ENCODE peak calls at places on chromosome 11, in ten cellular contexts. O is cardiac muscle cell, Z is keratinocyte, T is HCT116, S is spleen, J is right cardiac atrium, L is OCI-LY7, F is mesendoderm, D is iPS DF 6.9, C is heart left ventricle. N is an unnamed sample.
A peak's percentile ranks its signal among the peaks of the same experiment; 100 is the strongest.

GRCh38 chr11:63846897-63847296 is 8.0 kb downstream of the MARK2 start:
- DNase-seq in O (no peak), Z (no peak), T (no peak), S (no peak), J (no peak), L (no peak), F (no peak), D (no peak), C (no peak), N (no peak)

GRCh38 chr11:42647993-42648392 is 663.8 kb upstream of the API5 start:
- DNase-seq in O (no peak), Z (no peak), T (no peak), S (no peak), J (no peak), L (no peak), F (no peak), D (no peak), C (no peak), N (no peak)

GRCh38 chr11:63862923-63863322 is 24.0 kb downstream of the MARK2 start:
- DNase-seq in O (no peak), Z (no peak), T (no peak), S (no peak), J (no peak), L (no peak), F (no peak), D (no peak), C (no peak), N (peak; percentile 70)

GRCh38 chr11:42996742-42997307 is 315.0 kb upstream of the API5 start:
- DNase-seq in O (no peak), Z (no peak), T (no peak), S (no peak), J (no peak), L (no peak), F (no peak), D (no peak), C (no peak), N (no peak)

GRCh38 chr11:61392991-61393595 is 706 bp downstream of the TMEM216 start:
- DNase-seq in O (peak; percentile 12), Z (no peak), T (no peak), S (no peak), J (no peak), L (peak; percentile 32), F (peak; percentile 61), D (no peak), C (no peak), N (no peak)

GRCh38 chr11:61967924-61968757 is 707 bp upstream of the FTH1 start:
- DNase-seq in O (peak; percentile 32), Z (no peak), T (no peak), S (peak; percentile 91), J (peak; percentile 59), L (peak; percentile 54), F (peak; percentile 52), D (no peak), C (peak; percentile 47), N (peak; percentile 72)

GRCh38 chr11:9726313-9727022 is 62.6 kb downstream of the SWAP70 start:
- DNase-seq in O (no peak), Z (no peak), T (peak; percentile 23), S (no peak), J (no peak), L (no peak), F (no peak), D (no peak), C (no peak), N (no peak)

GRCh38 chr11:68882391-68882790 is 21.2 kb downstream of the MRPL21 start:
- DNase-seq in O (no peak), Z (no peak), T (no peak), S (no peak), J (no peak), L (no peak), F (no peak), D (no peak), C (no peak), N (no peak)

GRCh38 chr11:110763249-110764011 is 51.2 kb upstream of the ARHGAP20 start:
- DNase-seq in O (no peak), Z (no peak), T (no peak), S (no peak), J (no peak), L (no peak), F (no peak), D (no peak), C (no peak), N (no peak)

GRCh38 chr11:43515090-43515489 is 156.4 kb downstream of the TTC17 start:
- DNase-seq in O (peak; percentile 46), Z (no peak), T (no peak), S (no peak), J (no peak), L (peak; percentile 6), F (peak; percentile 53), D (peak; percentile 18), C (no peak), N (no peak)

GRCh38 chr11:11849127-11849746 is 7.5 kb downstream of the USP47 start:
- DNase-seq in O (peak; percentile 80), Z (no peak), T (peak; percentile 44), S (peak; percentile 80), J (peak; percentile 47), L (peak; percentile 74), F (peak; percentile 88), D (no peak), C (peak; percentile 54), N (no peak)

GRCh38 chr11:1371377-1371776 is 18.4 kb upstream of the BRSK2 start:
- DNase-seq in O (no peak), Z (no peak), T (no peak), S (no peak), J (no peak), L (no peak), F (no peak), D (no peak), C (no peak), N (no peak)

GRCh38 chr11:61639816-61640443 is 40.3 kb upstream of the DAGLA start:
- DNase-seq in O (no peak), Z (no peak), T (no peak), S (no peak), J (no peak), L (no peak), F (peak; percentile 47), D (no peak), C (no peak), N (no peak)

GRCh38 chr11:37946155-37946766 is 1348.2 kb upstream of the RAG2 start:
- DNase-seq in O (peak; percentile 42), Z (no peak), T (no peak), S (no peak), J (no peak), L (peak; percentile 22), F (peak; percentile 83), D (peak; percentile 45), C (no peak), N (no peak)

GRCh38 chr11:78063440-78064181 is at the start of gene THRSP:
- DNase-seq in O (no peak), Z (no peak), T (no peak), S (no peak), J (no peak), L (no peak), F (no peak), D (no peak), C (no peak), N (no peak)

GRCh38 chr11:118076754-118077281 is at the start of gene TMPRSS4:
- DNase-seq in O (no peak), Z (peak; percentile 65), T (peak; percentile 61), S (no peak), J (no peak), L (no peak), F (peak; percentile 51), D (no peak), C (no peak), N (peak; percentile 33)

GRCh38 chr11:102225689-102226562 is 91.4 kb upstream of the BIRC3 start:
- DNase-seq in O (no peak), Z (no peak), T (no peak), S (no peak), J (no peak), L (no peak), F (no peak), D (no peak), C (no peak), N (no peak)
- H3K4me1 ChIP-seq in O (peaks cover 29% of the 10 kb centered on the region), Z (peaks cover 82% of the 10 kb centered on the region), T (peaks cover 34% of the 10 kb centered on the region), S (no peaks in the 10 kb centered on the region), J (peaks cover 4% of the 10 kb centered on the region), L (no peaks in the 10 kb centered on the region), F (no peaks in the 10 kb centered on the region), D (no peaks in the 10 kb centered on the region), C (peaks cover 6% of the 10 kb centered on the region), N (peaks cover 4% of the 10 kb centered on the region)

DNA sequence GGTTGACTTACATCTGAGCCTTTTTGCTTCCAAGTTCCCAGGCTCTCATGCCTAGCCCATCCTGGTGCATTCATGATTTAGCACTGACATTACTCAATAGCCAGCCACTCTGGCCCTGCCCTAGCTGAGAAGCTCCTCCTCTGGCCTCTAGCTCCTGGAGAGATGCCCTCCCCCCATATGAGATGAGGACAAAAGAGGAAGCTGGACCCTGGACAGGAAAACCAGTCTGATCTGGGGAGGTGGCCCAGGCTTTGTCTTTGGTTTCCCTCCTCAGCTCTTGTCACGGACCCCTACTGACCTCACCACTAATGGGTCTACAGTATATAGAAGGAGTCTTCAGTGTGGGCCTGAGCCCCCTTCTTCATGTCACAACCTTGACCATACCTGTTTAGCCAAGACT is 3.0 kb downstream of the RHOG start:
- DNase-seq in O (no peak), Z (no peak), T (no peak), S (peak; percentile 83), J (peak; percentile 56), L (no peak), F (no peak), D (no peak), C (peak; percentile 56), N (no peak)
- H3K27ac ChIP-seq in O (no peak overlapping the region), Z (no peak overlapping the region), T (no peak overlapping the region), S (peak overlapping the region; percentile 98), J (peak overlapping the region; percentile 18), L (peak overlapping the region; percentile 82), F (no peak overlapping the region), D (no peak overlapping the region), C (no peak overlapping the region), N (no peak overlapping the region)

GRCh38 chr11:19370100-19370861 is 129.5 kb upstream of the E2F8 start:
- DNase-seq in O (no peak), Z (no peak), T (no peak), S (no peak), J (peak; percentile 68), L (no peak), F (peak; percentile 39), D (no peak), C (no peak), N (no peak)
- H3K4me1 ChIP-seq in O (peaks cover 4% of the 10 kb centered on the region), Z (peaks cover 44% of the 10 kb centered on the region), T (no peaks in the 10 kb centered on the region), S (no peaks in the 10 kb centered on the region), J (peaks cover 8% of the 10 kb centered on the region), L (peaks cover 6% of the 10 kb centered on the region), F (no peaks in the 10 kb centered on the region), D (no peaks in the 10 kb centered on the region), C (peaks cover 4% of the 10 kb centered on the region), N (no peaks in the 10 kb centered on the region)

DNA sequence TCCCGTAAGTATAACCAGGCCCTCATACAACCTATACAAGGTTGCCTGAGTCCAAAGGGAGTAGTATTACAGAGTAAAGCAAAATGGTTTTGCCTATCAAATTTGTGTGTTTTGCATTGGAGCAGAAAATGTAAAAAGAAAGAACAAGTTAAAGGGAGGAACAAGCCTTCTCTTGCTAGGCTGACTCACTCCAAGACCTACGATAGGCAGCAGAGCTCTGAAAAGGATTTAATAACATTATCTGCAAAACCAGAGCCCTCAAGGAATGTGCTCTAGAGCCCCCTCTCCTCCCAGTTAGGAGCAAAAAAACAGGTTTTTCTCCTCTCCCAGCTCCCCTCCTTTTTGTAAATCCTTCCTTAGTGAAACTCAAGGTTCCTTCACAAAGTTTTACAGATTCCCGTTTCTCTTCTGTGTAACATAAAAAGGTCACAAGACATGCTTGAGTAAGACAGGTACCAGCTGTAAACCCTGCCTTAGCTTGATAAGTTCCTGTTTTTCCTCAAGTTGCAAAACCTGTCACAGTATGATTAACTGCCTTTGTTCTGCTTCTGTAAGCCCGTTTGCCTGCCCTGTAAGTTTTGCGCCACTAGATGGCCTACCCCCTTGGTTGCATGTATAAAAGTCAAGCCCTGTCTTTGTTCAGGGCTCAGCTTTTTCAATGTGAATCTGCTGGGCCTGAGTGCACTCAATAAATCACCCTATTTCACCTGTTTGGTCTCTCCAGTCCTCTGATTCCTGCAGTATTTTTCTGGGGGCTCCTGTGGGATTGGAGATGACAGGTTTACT is 498.2 kb downstream of the KCNA4 start:
- DNase-seq in O (no peak), Z (no peak), T (no peak), S (no peak), J (no peak), L (peak; percentile 83), F (peak; percentile 37), D (peak; percentile 11), C (no peak), N (no peak)
- H3K27ac ChIP-seq in O (no peak overlapping the region), Z (no peak overlapping the region), T (no peak overlapping the region), S (no peak overlapping the region), J (no peak overlapping the region), L (peak overlapping the region; percentile 74), F (no peak overlapping the region), D (no peak overlapping the region), C (no peak overlapping the region), N (no peak overlapping the region)